ENCODE peak calls at places on chromosomes 3 and 15, in nine cellular contexts. W is psoas muscle, Y is WTC11, T is fibroblast of pulmonary artery, H is heart left ventricle, L is cardiac muscle cell, E is astrocyte of the spinal cord, B is MCF 10A, C is retinal pigment epithelial cell. K is an unnamed sample.

GRCh38 chr3:144275005-144275404 is 303.4 kb downstream of the DIPK2A start:
- DNase-seq in H (no peak), C (no peak), L (no peak), B (no peak), Y (no peak), E (no peak), W (no peak), T (no peak), K (no peak)

GRCh38 chr3:133162906-133163305 is 124.7 kb downstream of the TMEM108 start:
- DNase-seq in W (no peak), E (no peak), Y (no peak), L (no peak), T (no peak), B (no peak), H (no peak), C (no peak), K (no peak)

GRCh38 chr3:113895964-113896363 is 51.8 kb upstream of the ZDHHC23 start:
- DNase-seq in L (no peak), Y (no peak), H (no peak), E (no peak), T (no peak), B (no peak), C (no peak), W (no peak), K (no peak)

GRCh38 chr3:62670351-62670750 is 204.9 kb downstream of the CADPS start:
- DNase-seq in H (no peak), Y (no peak), E (no peak), L (no peak), C (no peak), T (no peak), B (peak), W (no peak), K (no peak)

GRCh38 chr15:84649706-84650105 is 4.4 kb downstream of the WDR73 start:
- DNase-seq in H (no peak), Y (no peak), B (peak), C (no peak), W (no peak), E (no peak), L (no peak), T (peak), K (no peak)

GRCh38 chr15:27746556-27746955 is 352.6 kb downstream of the OCA2 start:
- DNase-seq in B (no peak), C (no peak), T (no peak), W (no peak), Y (no peak), H (no peak), E (peak), L (no peak), K (no peak)

GRCh38 chr3:72310028-72310987 is 525.4 kb upstream of the PROK2 start:
- DNase-seq in B (peak), L (no peak), T (peak), Y (no peak), E (peak), W (no peak), H (peak), C (no peak), K (peak)

GRCh38 chr3:47407896-47408838 is 27.3 kb downstream of the PTPN23 start:
- DNase-seq in T (no peak), C (no peak), Y (no peak), H (no peak), E (no peak), L (no peak), B (no peak), W (peak), K (no peak)

GRCh38 chr3:149371001-149371722 is 6.3 kb downstream of the TM4SF1 start:
- DNase-seq in T (peak), H (no peak), W (no peak), B (peak), Y (no peak), E (no peak), L (no peak), C (peak), K (no peak)

GRCh38 chr15:82128401-82129143 is 82.8 kb upstream of the MEX3B start:
- DNase-seq in B (no peak), E (peak), H (no peak), T (no peak), C (no peak), Y (no peak), L (no peak), W (no peak), K (no peak)

GRCh38 chr3:8622873-8623725 is 21.5 kb downstream of the SSUH2 start:
- DNase-seq in L (peak), B (peak), T (peak), W (peak), H (peak), C (no peak), E (peak), Y (peak), K (peak)

GRCh38 chr15:61318276-61318675 is 89.2 kb upstream of the RORA start:
- DNase-seq in Y (no peak), H (no peak), W (no peak), B (no peak), E (no peak), T (no peak), C (no peak), L (no peak), K (no peak)

GRCh38 chr3:28958656-28959055 is 322.2 kb upstream of the RBMS3 start:
- DNase-seq in B (no peak), C (no peak), L (no peak), H (no peak), T (no peak), Y (no peak), E (no peak), W (no peak), K (no peak)

GRCh38 chr3:147699175-147699838 is 290.1 kb downstream of the ZIC1 start:
- DNase-seq in B (peak), T (peak), E (peak), L (no peak), W (no peak), Y (no peak), C (peak), H (no peak), K (no peak)

GRCh38 chr15:39628821-39629220 is 47.9 kb downstream of the THBS1 start:
- DNase-seq in Y (no peak), T (no peak), H (no peak), C (no peak), L (no peak), E (no peak), W (no peak), B (no peak), K (no peak)

GRCh38 chr3:53243165-53243564 is 12.7 kb downstream of the TKT start:
- DNase-seq in C (peak), H (no peak), Y (peak), L (peak), T (peak), B (peak), W (no peak), E (peak), K (no peak)

GRCh38 chr15:42239528-42240245 is 31.6 kb upstream of the VPS39 start:
- DNase-seq in C (no peak), H (no peak), T (peak), Y (no peak), B (no peak), W (no peak), L (no peak), E (no peak), K (no peak)

GRCh38 chr15:63172376-63173115 is 15.3 kb upstream of the RPS27L start:
- DNase-seq in L (peak), Y (no peak), T (no peak), W (peak), H (no peak), C (no peak), B (no peak), E (no peak), K (no peak)

GRCh38 chr15:56835598-56836275 is 82.7 kb upstream of the TCF12 start:
- DNase-seq in W (no peak), E (peak), H (peak), T (peak), Y (no peak), C (no peak), B (peak), L (no peak), K (no peak)

GRCh38 chr3:4750306-4751056 is 228.8 kb upstream of the BHLHE40 start:
- DNase-seq in B (peak), L (peak), E (no peak), C (peak), Y (no peak), T (no peak), W (no peak), H (peak), K (peak)

GRCh38 chr3:23324745-23325144 is 121.6 kb downstream of the UBE2E2 start:
- DNase-seq in L (no peak), B (peak), C (peak), E (peak), H (no peak), W (no peak), Y (no peak), T (peak), K (peak)

GRCh38 chr15:39747326-39747725 is 35.3 kb downstream of the FSIP1 start:
- DNase-seq in Y (no peak), T (peak), W (no peak), L (no peak), E (peak), B (peak), C (peak), H (no peak), K (no peak)

GRCh38 chr3:138113309-138113708 is 2.1 kb downstream of the DZIP1L start:
- DNase-seq in W (no peak), L (no peak), E (peak), T (no peak), Y (no peak), C (no peak), H (no peak), B (peak), K (no peak)

DNA sequence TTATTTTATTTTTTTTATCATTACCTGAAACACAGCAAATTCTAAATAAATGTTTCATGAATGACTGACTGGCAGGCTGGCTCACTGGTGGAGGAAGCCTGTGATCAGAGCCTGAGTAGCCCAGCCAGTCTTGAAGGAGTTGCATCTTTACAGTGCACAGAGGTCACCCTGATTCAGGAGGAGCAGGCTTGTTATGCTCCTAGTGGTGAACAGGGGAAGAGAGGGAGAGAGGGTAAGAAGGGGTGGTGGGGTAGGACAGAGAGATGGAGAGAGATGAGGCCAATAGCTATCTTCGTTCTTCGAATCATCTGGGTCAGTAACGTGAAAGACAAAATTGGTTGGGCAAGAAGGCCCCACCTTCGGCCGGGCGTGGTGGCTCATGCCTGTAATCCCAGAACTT is 202.6 kb upstream of the MCTP2 start:
- DNase-seq in E (no peak), Y (no peak), L (no peak), C (no peak), B (no peak), W (no peak), H (no peak), T (no peak), K (no peak)
- TF ChIP-seq CTCF in E (no peak), Y (no peak), L (no peak), C (no peak), B (no peak), W (no peak), H (no peak), T (no peak), K (no peak)

DNA sequence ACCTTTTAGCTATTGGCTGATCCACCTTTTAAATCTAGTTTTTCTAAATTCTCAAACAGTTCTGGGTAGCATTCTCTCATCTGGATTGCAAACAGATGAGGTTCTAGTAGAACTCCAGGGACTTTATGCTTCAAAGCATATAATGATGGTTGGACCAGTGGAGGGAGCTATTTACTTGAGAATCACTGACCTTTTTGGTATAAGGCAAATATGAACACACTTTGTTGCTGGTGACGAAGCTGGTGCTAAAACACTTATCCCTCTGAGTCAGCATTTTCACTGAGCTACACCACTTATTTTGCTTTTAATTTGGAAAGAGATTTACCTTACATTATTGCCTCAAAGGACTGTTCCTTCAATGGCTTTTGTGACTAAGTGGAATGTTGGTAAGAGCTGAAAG is 58.6 kb upstream of the SLITRK3 start:
- DNase-seq in Y (no peak), E (peak), B (peak), C (no peak), T (peak), L (peak), H (no peak), W (no peak), K (no peak)
- TF ChIP-seq CTCF in Y (no peak), E (peak), B (peak), C (peak), T (peak), L (peak), H (no peak), W (peak), K (no peak)

GRCh38 chr3:94525039-94525438 is 462.2 kb downstream of the NSUN3 start:
- DNase-seq in H (no peak), W (no peak), L (peak), C (peak), Y (no peak), E (no peak), T (peak), B (peak), K (no peak)
- TF ChIP-seq CTCF in H (peak), W (no peak), L (peak), C (peak), Y (no peak), E (peak), T (peak), B (no peak), K (no peak)

GRCh38 chr15:79007066-79007465 is 62.2 kb upstream of the CTSH start:
- DNase-seq in Y (peak), H (peak), T (peak), L (peak), C (no peak), W (no peak), B (peak), E (peak), K (peak)
- TF ChIP-seq CTCF in Y (peak), H (peak), T (peak), L (peak), C (peak), W (peak), B (no peak), E (peak), K (no peak)

GRCh38 chr3:14646589-14647413 is 4.8 kb upstream of the CCDC174 start:
- DNase-seq in W (no peak), B (no peak), C (no peak), E (no peak), L (no peak), T (no peak), Y (no peak), H (no peak), K (no peak)
- TF ChIP-seq CTCF in W (no peak), B (no peak), C (peak), E (no peak), L (peak), T (peak), Y (no peak), H (no peak), K (no peak)

GRCh38 chr15:52164631-52165265 is 26.4 kb downstream of the GNB5 start:
- DNase-seq in E (no peak), C (no peak), W (no peak), T (no peak), L (no peak), H (no peak), Y (no peak), B (no peak), K (no peak)

GRCh38 chr15:52161406-52161966 is 29.7 kb downstream of the GNB5 start:
- DNase-seq in L (no peak), W (no peak), B (no peak), C (no peak), Y (no peak), T (no peak), E (no peak), H (no peak), K (no peak)

GRCh38 chr15:52162876-52163275 is 28.3 kb downstream of the GNB5 start:
- DNase-seq in B (no peak), E (no peak), Y (no peak), T (no peak), L (no peak), W (no peak), H (no peak), C (no peak), K (no peak)

GRCh38 chr15:52162260-52162659 is 28.9 kb downstream of the GNB5 start:
- DNase-seq in E (peak), T (no peak), W (no peak), H (no peak), L (no peak), Y (no peak), C (no peak), B (no peak), K (no peak)

GRCh38 chr15:52163321-52164190 is 27.6 kb downstream of the GNB5 start:
- DNase-seq in W (no peak), T (no peak), E (no peak), H (no peak), Y (peak), B (no peak), L (peak), C (no peak), K (no peak)
- TF ChIP-seq CTCF in W (no peak), T (peak), E (peak), H (peak), Y (peak), B (no peak), L (peak), C (peak), K (peak)

DNA sequence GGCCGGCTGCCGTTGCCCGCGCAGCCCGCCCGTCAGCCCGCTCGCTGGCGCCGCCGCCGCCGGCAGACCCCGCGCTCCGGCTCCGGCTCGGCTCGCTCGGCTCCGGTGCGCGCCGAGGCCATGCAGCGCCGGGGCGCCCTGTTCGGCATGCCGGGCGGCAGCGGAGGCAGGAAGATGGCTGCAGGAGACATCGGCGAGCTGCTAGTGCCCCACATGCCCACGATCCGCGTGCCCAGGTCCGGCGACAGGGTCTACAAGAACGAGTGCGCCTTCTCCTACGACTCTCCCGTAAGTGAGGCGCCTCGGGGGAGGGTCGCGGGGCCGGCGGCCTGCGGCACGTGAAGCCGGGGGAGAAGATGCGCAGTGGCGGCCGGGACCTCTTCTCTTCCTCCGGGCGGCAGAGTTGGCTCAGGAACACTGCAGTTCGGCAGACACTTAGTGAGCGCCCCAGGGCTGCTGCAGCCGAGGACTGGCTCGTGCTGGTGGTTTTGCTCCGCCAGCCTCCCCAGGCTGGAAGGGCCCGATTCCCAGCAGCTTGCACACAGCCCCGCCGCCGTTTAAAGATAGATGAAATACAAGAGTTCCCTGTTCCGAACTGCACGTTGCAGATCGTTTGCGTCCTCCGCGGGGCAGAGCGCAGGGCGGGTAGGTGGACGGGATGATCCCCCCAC is 401 bp downstream of the USP13 start:
- DNase-seq in C (no peak), B (peak), H (peak), E (peak), T (peak), W (peak), Y (peak), L (peak), K (peak)
- TF ChIP-seq CTCF in C (no peak), B (no peak), H (no peak), E (peak), T (no peak), W (no peak), Y (no peak), L (no peak), K (no peak)

GRCh38 chr3:32143849-32144757 is 37.7 kb downstream of the GPD1L start:
- DNase-seq in W (no peak), B (peak), E (peak), L (peak), H (peak), T (peak), Y (peak), C (peak), K (peak)

GRCh38 chr3:32146669-32147315 is 40.4 kb downstream of the GPD1L start:
- DNase-seq in W (no peak), L (no peak), H (no peak), B (no peak), T (no peak), C (no peak), Y (no peak), E (no peak), K (no peak)

GRCh38 chr3:32147509-32147908 is 41.1 kb downstream of the GPD1L start:
- DNase-seq in W (no peak), C (no peak), H (no peak), B (peak), T (no peak), E (no peak), Y (no peak), L (no peak), K (no peak)

GRCh38 chr3:32148356-32148755 is 41.9 kb downstream of the GPD1L start:
- DNase-seq in E (no peak), Y (no peak), H (no peak), B (no peak), C (no peak), L (no peak), T (no peak), W (no peak), K (no peak)

GRCh38 chr3:32147935-32148334 is 41.5 kb downstream of the GPD1L start:
- DNase-seq in C (no peak), B (no peak), T (no peak), L (no peak), W (no peak), E (no peak), Y (no peak), H (no peak), K (no peak)
- TF ChIP-seq CTCF in C (peak), B (no peak), T (peak), L (peak), W (no peak), E (no peak), Y (no peak), H (no peak), K (no peak)

GRCh38 chr3:170622369-170623159 is 36.7 kb upstream of the SLC7A14 start:
- DNase-seq in T (peak), C (no peak), W (peak), L (peak), Y (no peak), H (peak), B (no peak), E (peak), K (no peak)
- TF ChIP-seq CTCF in T (no peak), C (no peak), W (no peak), L (no peak), Y (no peak), H (no peak), B (no peak), E (no peak), K (no peak)

K was measured in GM20000.